ENCODE peak calls at places on chromosomes 16 and 17, in nine cellular contexts. One of them, this sample, is unnamed.

GRCh38 chr16:55471448-55472097 is 7.4 kb upstream of the MMP2 start:
- DNase-seq in OCI-LY7: no peak
- DNase-seq in AG04450: peak; percentile 51
- DNase-seq in heart right ventricle: no peak
- DNase-seq in stomach: no peak
- DNase-seq in kidney: no peak
- DNase-seq in IMR-90: peak; percentile 92
- DNase-seq in adrenal gland: no peak
- DNase-seq in sigmoid colon: no peak
- DNase-seq in this sample: no peak

GRCh38 chr17:50802609-50803571 is 32.5 kb upstream of the WFIKKN2 start:
- DNase-seq in OCI-LY7: no peak
- DNase-seq in AG04450: no peak
- DNase-seq in heart right ventricle: no peak
- DNase-seq in stomach: no peak
- DNase-seq in kidney: no peak
- DNase-seq in IMR-90: no peak
- DNase-seq in adrenal gland: no peak
- DNase-seq in sigmoid colon: no peak
- DNase-seq in this sample: peak; percentile 74

GRCh38 chr17:67244621-67245072 is 349 bp downstream of the HELZ start:
- DNase-seq in OCI-LY7: no peak
- DNase-seq in AG04450: no peak
- DNase-seq in heart right ventricle: no peak
- DNase-seq in stomach: no peak
- DNase-seq in kidney: peak; percentile 78
- DNase-seq in IMR-90: no peak
- DNase-seq in adrenal gland: no peak
- DNase-seq in sigmoid colon: no peak
- DNase-seq in this sample: peak; percentile 48

GRCh38 chr17:38572665-38573365 is 32.9 kb downstream of the SRCIN1 start:
- DNase-seq in OCI-LY7: no peak
- DNase-seq in AG04450: no peak
- DNase-seq in heart right ventricle: no peak
- DNase-seq in stomach: peak; percentile 34
- DNase-seq in kidney: peak; percentile 69
- DNase-seq in IMR-90: no peak
- DNase-seq in adrenal gland: no peak
- DNase-seq in sigmoid colon: no peak
- DNase-seq in this sample: no peak

GRCh38 chr17:65797809-65798208 is 236.4 kb upstream of the AXIN2 start:
- DNase-seq in OCI-LY7: peak; percentile 16
- DNase-seq in AG04450: no peak
- DNase-seq in heart right ventricle: no peak
- DNase-seq in stomach: no peak
- DNase-seq in kidney: no peak
- DNase-seq in IMR-90: no peak
- DNase-seq in adrenal gland: no peak
- DNase-seq in sigmoid colon: no peak
- DNase-seq in this sample: no peak

GRCh38 chr16:73846292-73846849 is 450.2 kb upstream of the PSMD7 start:
- DNase-seq in OCI-LY7: no peak
- DNase-seq in AG04450: no peak
- DNase-seq in heart right ventricle: no peak
- DNase-seq in stomach: no peak
- DNase-seq in kidney: no peak
- DNase-seq in IMR-90: no peak
- DNase-seq in adrenal gland: no peak
- DNase-seq in sigmoid colon: no peak
- DNase-seq in this sample: no peak

GRCh38 chr16:71348262-71349085 is 10.0 kb upstream of the CALB2 start:
- DNase-seq in OCI-LY7: no peak
- DNase-seq in AG04450: no peak
- DNase-seq in heart right ventricle: no peak
- DNase-seq in stomach: no peak
- DNase-seq in kidney: no peak
- DNase-seq in IMR-90: no peak
- DNase-seq in adrenal gland: no peak
- DNase-seq in sigmoid colon: no peak
- DNase-seq in this sample: no peak

GRCh38 chr17:80783971-80784370 is 207.7 kb upstream of the CHMP6 start:
- DNase-seq in OCI-LY7: no peak
- DNase-seq in AG04450: no peak
- DNase-seq in heart right ventricle: no peak
- DNase-seq in stomach: no peak
- DNase-seq in kidney: no peak
- DNase-seq in IMR-90: no peak
- DNase-seq in adrenal gland: no peak
- DNase-seq in sigmoid colon: peak; percentile 66
- DNase-seq in this sample: no peak

GRCh38 chr16:17469742-17470001 is 1.1 kb downstream of the XYLT1 start:
- DNase-seq in OCI-LY7: no peak
- DNase-seq in AG04450: no peak
- DNase-seq in heart right ventricle: no peak
- DNase-seq in stomach: no peak
- DNase-seq in kidney: no peak
- DNase-seq in IMR-90: no peak
- DNase-seq in adrenal gland: no peak
- DNase-seq in sigmoid colon: no peak
- DNase-seq in this sample: no peak

GRCh38 chr16:21704733-21705132 is 41.0 kb downstream of the OTOA start:
- DNase-seq in OCI-LY7: no peak
- DNase-seq in AG04450: no peak
- DNase-seq in heart right ventricle: no peak
- DNase-seq in stomach: no peak
- DNase-seq in kidney: no peak
- DNase-seq in IMR-90: no peak
- DNase-seq in adrenal gland: no peak
- DNase-seq in sigmoid colon: no peak
- DNase-seq in this sample: no peak

GRCh38 chr17:6654816-6655731 is 3.5 kb downstream of the C17orf100 start:
- DNase-seq in OCI-LY7: no peak
- DNase-seq in AG04450: no peak
- DNase-seq in heart right ventricle: no peak
- DNase-seq in stomach: peak; percentile 52
- DNase-seq in kidney: peak; percentile 83
- DNase-seq in IMR-90: no peak
- DNase-seq in adrenal gland: no peak
- DNase-seq in sigmoid colon: no peak
- DNase-seq in this sample: no peak

GRCh38 chr17:40290629-40291296 is 3.1 kb downstream of the CDC6 start:
- DNase-seq in OCI-LY7: peak; percentile 71
- DNase-seq in AG04450: peak; percentile 88
- DNase-seq in heart right ventricle: no peak
- DNase-seq in stomach: peak; percentile 46
- DNase-seq in kidney: no peak
- DNase-seq in IMR-90: peak; percentile 97
- DNase-seq in adrenal gland: peak; percentile 87
- DNase-seq in sigmoid colon: no peak
- DNase-seq in this sample: no peak

GRCh38 chr16:87930456-87930855 is 5.9 kb downstream of the CA5A start:
- DNase-seq in OCI-LY7: peak; percentile 41
- DNase-seq in AG04450: no peak
- DNase-seq in heart right ventricle: no peak
- DNase-seq in stomach: no peak
- DNase-seq in kidney: no peak
- DNase-seq in IMR-90: no peak
- DNase-seq in adrenal gland: no peak
- DNase-seq in sigmoid colon: no peak
- DNase-seq in this sample: no peak
- TF ChIP-seq CTCF in OCI-LY7: peak; percentile 66
- TF ChIP-seq CTCF in AG04450: peak; percentile 38
- TF ChIP-seq CTCF in heart right ventricle: peak; percentile 24
- TF ChIP-seq CTCF in stomach: no peak
- TF ChIP-seq CTCF in kidney: peak; percentile 5
- TF ChIP-seq CTCF in IMR-90: peak; percentile 43
- TF ChIP-seq CTCF in adrenal gland: no peak
- TF ChIP-seq CTCF in sigmoid colon: no peak
- TF ChIP-seq CTCF in this sample: peak; percentile 11

GRCh38 chr16:31201511-31202401 is 804 bp downstream of the PYCARD start:
- DNase-seq in OCI-LY7: peak; percentile 66
- DNase-seq in AG04450: no peak
- DNase-seq in heart right ventricle: peak; percentile 44
- DNase-seq in stomach: peak; percentile 47
- DNase-seq in kidney: no peak
- DNase-seq in IMR-90: no peak
- DNase-seq in adrenal gland: peak; percentile 13
- DNase-seq in sigmoid colon: no peak
- DNase-seq in this sample: peak; percentile 65
- H3K27ac ChIP-seq in OCI-LY7: peak overlapping the region; percentile 37
- H3K27ac ChIP-seq in AG04450: no peak overlapping the region
- H3K27ac ChIP-seq in heart right ventricle: peak overlapping the region; percentile 57
- H3K27ac ChIP-seq in stomach: peak overlapping the region; percentile 11
- H3K27ac ChIP-seq in kidney: no peak overlapping the region
- H3K27ac ChIP-seq in IMR-90: peak overlapping the region; percentile 13
- H3K27ac ChIP-seq in adrenal gland: peak overlapping the region; percentile 10
- H3K27ac ChIP-seq in sigmoid colon: peak overlapping the region; percentile 51
- H3K27ac ChIP-seq in this sample: no peak overlapping the region

GRCh38 chr17:3039748-3040147 is 23.7 kb downstream of the OR1D5 start:
- DNase-seq in OCI-LY7: no peak
- DNase-seq in AG04450: no peak
- DNase-seq in heart right ventricle: no peak
- DNase-seq in stomach: no peak
- DNase-seq in kidney: no peak
- DNase-seq in IMR-90: peak; percentile 26
- DNase-seq in adrenal gland: no peak
- DNase-seq in sigmoid colon: no peak
- DNase-seq in this sample: no peak

GRCh38 chr17:3046753-3047152 is 16.7 kb downstream of the OR1D5 start:
- DNase-seq in OCI-LY7: no peak
- DNase-seq in AG04450: no peak
- DNase-seq in heart right ventricle: no peak
- DNase-seq in stomach: no peak
- DNase-seq in kidney: no peak
- DNase-seq in IMR-90: no peak
- DNase-seq in adrenal gland: no peak
- DNase-seq in sigmoid colon: no peak
- DNase-seq in this sample: no peak

GRCh38 chr17:3040882-3041281 is 22.5 kb downstream of the OR1D5 start:
- DNase-seq in OCI-LY7: no peak
- DNase-seq in AG04450: no peak
- DNase-seq in heart right ventricle: no peak
- DNase-seq in stomach: no peak
- DNase-seq in kidney: no peak
- DNase-seq in IMR-90: no peak
- DNase-seq in adrenal gland: no peak
- DNase-seq in sigmoid colon: no peak
- DNase-seq in this sample: no peak

GRCh38 chr17:3038941-3039340 is 24.5 kb downstream of the OR1D5 start:
- DNase-seq in OCI-LY7: no peak
- DNase-seq in AG04450: no peak
- DNase-seq in heart right ventricle: no peak
- DNase-seq in stomach: no peak
- DNase-seq in kidney: no peak
- DNase-seq in IMR-90: no peak
- DNase-seq in adrenal gland: no peak
- DNase-seq in sigmoid colon: no peak
- DNase-seq in this sample: no peak

DNA sequence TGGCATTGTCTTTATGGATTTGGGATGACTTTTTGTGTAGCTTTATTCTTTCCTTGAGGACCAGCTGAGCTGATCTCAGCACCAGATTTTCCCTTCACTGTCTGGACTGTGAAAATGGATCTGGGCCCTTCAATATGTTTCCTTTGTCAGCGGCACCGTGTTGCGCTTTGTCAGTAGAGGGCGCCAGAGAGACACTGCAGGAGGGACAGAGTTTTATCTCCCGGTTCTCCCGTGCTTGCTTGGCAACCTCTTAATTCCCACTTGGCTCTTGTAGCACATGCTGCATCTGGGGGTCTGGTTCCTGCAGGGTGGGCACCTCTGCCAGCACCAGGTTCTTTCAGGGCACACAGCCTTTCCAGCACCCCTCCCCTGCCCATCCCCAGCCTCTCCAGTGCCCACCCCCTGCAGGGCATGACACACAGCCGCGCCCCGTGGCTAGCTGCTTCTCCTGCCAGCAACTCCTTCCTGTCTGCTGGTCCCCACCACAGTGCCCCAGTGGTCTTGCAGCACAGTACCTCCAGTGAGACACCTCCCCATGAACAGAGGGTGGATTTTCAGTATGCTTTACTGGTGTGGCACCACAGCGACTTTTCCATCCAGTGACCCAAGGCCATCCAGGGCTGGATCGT is 19.6 kb downstream of the OR1D5 start:
- DNase-seq in OCI-LY7: peak; percentile 34
- DNase-seq in AG04450: no peak
- DNase-seq in heart right ventricle: no peak
- DNase-seq in stomach: no peak
- DNase-seq in kidney: peak; percentile 47
- DNase-seq in IMR-90: no peak
- DNase-seq in adrenal gland: no peak
- DNase-seq in sigmoid colon: no peak
- DNase-seq in this sample: no peak
- TF ChIP-seq CTCF in OCI-LY7: peak; percentile 77
- TF ChIP-seq CTCF in AG04450: no peak
- TF ChIP-seq CTCF in heart right ventricle: no peak
- TF ChIP-seq CTCF in stomach: no peak
- TF ChIP-seq CTCF in kidney: no peak
- TF ChIP-seq CTCF in IMR-90: no peak
- TF ChIP-seq CTCF in adrenal gland: no peak
- TF ChIP-seq CTCF in sigmoid colon: no peak
- TF ChIP-seq CTCF in this sample: peak; percentile 19

GRCh38 chr17:14361470-14361869 is 60.6 kb downstream of the HS3ST3B1 start:
- DNase-seq in OCI-LY7: no peak
- DNase-seq in AG04450: no peak
- DNase-seq in heart right ventricle: no peak
- DNase-seq in stomach: no peak
- DNase-seq in kidney: no peak
- DNase-seq in IMR-90: no peak
- DNase-seq in adrenal gland: no peak
- DNase-seq in sigmoid colon: no peak
- DNase-seq in this sample: no peak
- H3K27ac ChIP-seq in OCI-LY7: no peak overlapping the region
- H3K27ac ChIP-seq in AG04450: no peak overlapping the region
- H3K27ac ChIP-seq in heart right ventricle: no peak overlapping the region
- H3K27ac ChIP-seq in stomach: no peak overlapping the region
- H3K27ac ChIP-seq in kidney: no peak overlapping the region
- H3K27ac ChIP-seq in IMR-90: no peak overlapping the region
- H3K27ac ChIP-seq in adrenal gland: no peak overlapping the region
- H3K27ac ChIP-seq in sigmoid colon: no peak overlapping the region
- H3K27ac ChIP-seq in this sample: no peak overlapping the region